ENCODE peak calls at places on chromosomes 4 and X, in ten cellular contexts. T, Y, G, L, A, C, D, X, M and J are unnamed samples.

GRCh38 chrX:9476810-9477575 is 12.1 kb downstream of the TBL1X start:
- DNase-seq in T (no peak), Y (no peak), G (no peak), L (no peak), A (no peak), C (no peak), D (no peak), X (no peak), M (no peak), J (no peak)

GRCh38 chr4:185682236-185682635 is 129.8 kb downstream of the SORBS2 start:
- DNase-seq in T (no peak), Y (no peak), G (no peak), L (peak; percentile 51), A (peak; percentile 1), C (peak; percentile 65), D (no peak), X (peak; percentile 12), M (no peak), J (no peak)

GRCh38 chr4:92234393-92235176 is 69.2 kb upstream of the GRID2 start:
- DNase-seq in T (no peak), Y (no peak), G (no peak), L (peak; percentile 70), A (peak; percentile 16), C (peak; percentile 99), D (no peak), X (peak; percentile 100), M (no peak), J (no peak)

GRCh38 chr4:8037150-8037769 is 97.6 kb upstream of the AFAP1 start:
- DNase-seq in T (no peak), Y (no peak), G (no peak), L (no peak), A (no peak), C (no peak), D (no peak), X (no peak), M (no peak), J (no peak)

GRCh38 chr4:89486042-89486441 is 178.4 kb upstream of the GPRIN3 start:
- DNase-seq in T (no peak), Y (no peak), G (no peak), L (no peak), A (no peak), C (peak; percentile 46), D (no peak), X (peak; percentile 55), M (no peak), J (no peak)

GRCh38 chrX:103878466-103879151 is 46.6 kb upstream of the RAB9B start:
- DNase-seq in T (no peak), Y (no peak), G (no peak), L (peak; percentile 55), A (peak; percentile 6), C (peak; percentile 30), D (no peak), X (peak; percentile 68), M (peak; percentile 7), J (no peak)

GRCh38 chrX:71652405-71652804 is 14.9 kb upstream of the LOC101059915 start:
- DNase-seq in T (peak; percentile 43), Y (no peak), G (peak; percentile 42), L (peak; percentile 13), A (peak; percentile 18), C (peak; percentile 62), D (no peak), X (peak; percentile 59), M (peak; percentile 62), J (no peak)

GRCh38 chrX:145729635-145730034 is 88.0 kb upstream of the SLITRK2 start:
- DNase-seq in T (no peak), Y (no peak), G (no peak), L (peak; percentile 5), A (no peak), C (peak; percentile 72), D (no peak), X (no peak), M (no peak), J (no peak)

GRCh38 chr4:89889289-89889688 is 5.4 kb upstream of the MMRN1 start:
- DNase-seq in T (no peak), Y (no peak), G (no peak), L (no peak), A (no peak), C (no peak), D (no peak), X (no peak), M (no peak), J (no peak)

GRCh38 chr4:27684501-27685077 is 823.9 kb downstream of the STIM2 start:
- DNase-seq in T (peak; percentile 19), Y (peak; percentile 13), G (peak; percentile 69), L (peak; percentile 19), A (peak; percentile 50), C (peak; percentile 58), D (peak; percentile 71), X (peak; percentile 42), M (peak; percentile 85), J (no peak)

GRCh38 chr4:11889099-11889498 is 460.4 kb upstream of the HS3ST1 start:
- DNase-seq in T (no peak), Y (no peak), G (no peak), L (no peak), A (no peak), C (no peak), D (no peak), X (no peak), M (no peak), J (no peak)

GRCh38 chr4:74555231-74555630 is 110.3 kb downstream of the AREG start:
- DNase-seq in T (no peak), Y (no peak), G (no peak), L (peak; percentile 50), A (no peak), C (peak; percentile 83), D (no peak), X (peak; percentile 69), M (no peak), J (no peak)

GRCh38 chr4:123876640-123877039 is 480.0 kb downstream of the SPRY1 start:
- DNase-seq in T (no peak), Y (no peak), G (no peak), L (no peak), A (no peak), C (no peak), D (no peak), X (no peak), M (no peak), J (no peak)

GRCh38 chr4:17066241-17066640 is 167.8 kb upstream of the LDB2 start:
- DNase-seq in T (no peak), Y (no peak), G (no peak), L (no peak), A (no peak), C (peak; percentile 16), D (no peak), X (peak; percentile 53), M (no peak), J (no peak)

GRCh38 chrX:151384807-151385206 is 12.2 kb upstream of the VMA21 start:
- DNase-seq in T (no peak), Y (no peak), G (no peak), L (no peak), A (no peak), C (peak; percentile 8), D (no peak), X (no peak), M (peak; percentile 15), J (no peak)

GRCh38 chr4:3765271-3766206 is 646 bp upstream of the ADRA2C start:
- DNase-seq in T (peak; percentile 67), Y (no peak), G (peak; percentile 70), L (peak; percentile 13), A (no peak), C (peak; percentile 14), D (no peak), X (peak; percentile 42), M (peak; percentile 78), J (no peak)
- TF ChIP-seq CTCF in T (peak; percentile 13), Y (no peak), G (no peak), L (no peak), A (no peak), C (peak; percentile 5), D (no peak), X (peak; percentile 23), M (peak; percentile 35), J (no peak)

GRCh38 chr4:2395584-2395983 is 22.9 kb downstream of the ZFYVE28 start:
- DNase-seq in T (no peak), Y (no peak), G (no peak), L (no peak), A (no peak), C (no peak), D (no peak), X (no peak), M (no peak), J (no peak)

GRCh38 chr4:2390780-2391490 is 27.5 kb downstream of the ZFYVE28 start:
- DNase-seq in T (no peak), Y (no peak), G (no peak), L (no peak), A (no peak), C (no peak), D (no peak), X (no peak), M (no peak), J (no peak)

GRCh38 chr4:2395038-2395437 is 23.4 kb downstream of the ZFYVE28 start:
- DNase-seq in T (no peak), Y (no peak), G (no peak), L (no peak), A (no peak), C (peak; percentile 54), D (no peak), X (peak; percentile 50), M (no peak), J (no peak)

GRCh38 chr4:2394544-2394943 is 23.9 kb downstream of the ZFYVE28 start:
- DNase-seq in T (no peak), Y (no peak), G (no peak), L (no peak), A (no peak), C (no peak), D (no peak), X (no peak), M (no peak), J (no peak)

GRCh38 chr4:2393353-2394270 is 24.8 kb downstream of the ZFYVE28 start:
- DNase-seq in T (no peak), Y (no peak), G (peak; percentile 76), L (no peak), A (peak; percentile 68), C (no peak), D (no peak), X (no peak), M (peak; percentile 89), J (no peak)
- TF ChIP-seq CTCF in T (no peak), Y (no peak), G (no peak), L (no peak), A (no peak), C (no peak), D (no peak), X (no peak), M (no peak), J (no peak)

GRCh38 chrX:28659269-28659668 is 72.0 kb downstream of the IL1RAPL1 start:
- DNase-seq in T (no peak), Y (no peak), G (peak; percentile 53), L (no peak), A (peak; percentile 0), C (no peak), D (no peak), X (no peak), M (peak; percentile 69), J (no peak)
- TF ChIP-seq CTCF in T (no peak), Y (no peak), G (peak; percentile 53), L (peak; percentile 11), A (peak; percentile 48), C (peak; percentile 33), D (no peak), X (no peak), M (peak; percentile 70), J (no peak)

DNA sequence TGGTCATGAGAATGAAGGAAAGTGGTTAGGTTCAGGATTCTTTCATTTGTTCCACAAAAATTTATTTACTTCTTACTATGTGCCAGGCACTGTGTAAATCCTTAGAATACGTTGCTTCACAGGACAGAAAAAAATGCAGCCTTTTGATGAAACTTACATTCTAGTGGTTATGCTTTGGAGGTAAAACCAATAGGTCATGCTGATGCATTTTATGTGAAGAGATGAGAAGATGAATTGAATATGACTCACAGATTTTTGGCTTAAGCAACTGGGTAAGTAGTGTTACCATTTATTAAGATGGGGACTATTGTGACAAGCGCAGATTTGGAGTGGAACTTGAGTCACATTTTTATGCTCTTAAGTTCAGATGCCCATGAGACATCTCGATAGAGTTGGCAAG is 165.3 kb downstream of the GLRA2 start:
- DNase-seq in T (no peak), Y (no peak), G (no peak), L (no peak), A (no peak), C (peak; percentile 46), D (no peak), X (peak; percentile 42), M (no peak), J (no peak)
- TF ChIP-seq CTCF in T (no peak), Y (no peak), G (no peak), L (no peak), A (no peak), C (no peak), D (no peak), X (no peak), M (no peak), J (no peak)